ENCODE peak calls at places on chromosomes 4 and X, in nine cellular contexts. W is effector memory CD4-positive, alpha-beta T cell; F is AG20443; S is fibroblast of villous mesenchyme; G is A172; P is NCI-H1092; K is astrocyte of the cerebellum; X is ACHN; T is NCI-H2029 treated with DMSO at 0.1 percent for 48 hours. R is an unnamed sample.

GRCh38 chr4:4985844-4986243 is 33.4 kb downstream of the CYTL1 start:
- DNase-seq in W (no peak), F (peak), S (no peak), G (peak), P (peak), K (no peak), X (peak), T (no peak), R (no peak)

GRCh38 chr4:169383724-169384123 is 113.0 kb upstream of the SH3RF1 start:
- DNase-seq in W (no peak), F (peak), S (peak), G (peak), P (no peak), K (peak), X (peak), T (no peak), R (no peak)

GRCh38 chr4:15425520-15425919 is 2.3 kb upstream of the C1QTNF7 start:
- DNase-seq in W (no peak), F (no peak), S (no peak), G (no peak), P (no peak), K (no peak), X (no peak), T (no peak), R (no peak)

GRCh38 chr4:624705-625590 is at the start of gene PDE6B:
- DNase-seq in W (no peak), F (no peak), S (no peak), G (no peak), P (no peak), K (no peak), X (peak), T (no peak), R (no peak)

GRCh38 chrX:54509401-54509800 is 13.4 kb upstream of the FGD1 start:
- DNase-seq in W (no peak), F (no peak), S (peak), G (peak), P (no peak), K (no peak), X (no peak), T (no peak), R (no peak)

GRCh38 chr4:40493160-40493559 is 136.5 kb downstream of the RBM47 start:
- DNase-seq in W (no peak), F (no peak), S (no peak), G (no peak), P (no peak), K (no peak), X (no peak), T (no peak), R (no peak)

GRCh38 chrX:18995216-18995615 is 11.3 kb upstream of the PHKA2 start:
- DNase-seq in W (no peak), F (peak), S (peak), G (peak), P (no peak), K (no peak), X (peak), T (no peak), R (no peak)

GRCh38 chrX:97070346-97070745 is 186.6 kb downstream of the RPA4 start:
- DNase-seq in W (no peak), F (no peak), S (no peak), G (no peak), P (no peak), K (no peak), X (no peak), T (no peak), R (no peak)

GRCh38 chr4:10983274-10983673 is 298.7 kb upstream of the CLNK start:
- DNase-seq in W (no peak), F (no peak), S (no peak), G (no peak), P (no peak), K (no peak), X (no peak), T (no peak), R (peak)

GRCh38 chr4:70734168-70734954 is 12.6 kb downstream of the RUFY3 start:
- DNase-seq in W (no peak), F (peak), S (peak), G (peak), P (no peak), K (no peak), X (peak), T (peak), R (no peak)

GRCh38 chr4:41204400-41204978 is 9.9 kb downstream of the APBB2 start:
- DNase-seq in W (no peak), F (peak), S (peak), G (peak), P (no peak), K (no peak), X (peak), T (no peak), R (no peak)

GRCh38 chr4:10639664-10640063 is 44.9 kb downstream of the CLNK start:
- DNase-seq in W (no peak), F (no peak), S (no peak), G (no peak), P (no peak), K (no peak), X (no peak), T (no peak), R (no peak)

GRCh38 chr4:88158038-88158359 is 440 bp downstream of the ABCG2 start:
- DNase-seq in W (no peak), F (no peak), S (no peak), G (no peak), P (no peak), K (no peak), X (no peak), T (no peak), R (no peak)

GRCh38 chr4:882646-883045 is 49.5 kb downstream of the GAK start:
- DNase-seq in W (no peak), F (no peak), S (no peak), G (no peak), P (no peak), K (no peak), X (no peak), T (no peak), R (no peak)

GRCh38 chr4:103786014-103786413 is 66.2 kb upstream of the TACR3 start:
- DNase-seq in W (no peak), F (peak), S (peak), G (peak), P (peak), K (peak), X (peak), T (peak), R (no peak)

GRCh38 chrX:122078079-122078478 is 1030.7 kb downstream of the GLUD2 start:
- DNase-seq in W (no peak), F (no peak), S (no peak), G (no peak), P (no peak), K (no peak), X (no peak), T (no peak), R (no peak)

GRCh38 chr4:26140150-26140898 is 180.5 kb upstream of the RBPJ start:
- DNase-seq in W (no peak), F (peak), S (peak), G (peak), P (no peak), K (no peak), X (no peak), T (no peak), R (no peak)

GRCh38 chrX:109936598-109936997 is 66.3 kb upstream of the TMEM164 start:
- DNase-seq in W (no peak), F (no peak), S (no peak), G (no peak), P (no peak), K (no peak), X (no peak), T (no peak), R (no peak)

GRCh38 chr4:122661661-122662160 is 40.8 kb upstream of the IL21 start:
- DNase-seq in W (no peak), F (no peak), S (no peak), G (no peak), P (no peak), K (no peak), X (no peak), T (no peak), R (no peak)

GRCh38 chr4:182143822-182144620 is 99.2 kb upstream of the TENM3 start:
- DNase-seq in W (no peak), F (peak), S (peak), G (peak), P (peak), K (peak), X (peak), T (peak), R (no peak)

GRCh38 chr4:147492761-147493160 is 11.9 kb downstream of the EDNRA start:
- DNase-seq in W (no peak), F (peak), S (peak), G (no peak), P (no peak), K (peak), X (no peak), T (no peak), R (no peak)

GRCh38 chrX:12080265-12080664 is 58.0 kb upstream of the FRMPD4 start:
- DNase-seq in W (no peak), F (peak), S (peak), G (peak), P (peak), K (no peak), X (peak), T (no peak), R (no peak)

GRCh38 chr4:74623041-74623440 is 171.3 kb downstream of the BTC start:
- DNase-seq in W (no peak), F (peak), S (peak), G (peak), P (no peak), K (peak), X (peak), T (peak), R (no peak)

GRCh38 chrX:136639506-136640176 is 8.3 kb upstream of the CD40LG start:
- DNase-seq in W (no peak), F (peak), S (no peak), G (no peak), P (no peak), K (no peak), X (no peak), T (no peak), R (no peak)

GRCh38 chrX:69615779-69616519 is at the start of gene EDA:
- DNase-seq in W (peak), F (peak), S (peak), G (peak), P (no peak), K (peak), X (peak), T (no peak), R (peak)

R was measured in T follicular helper cell.